ENCODE peak calls at places on chromosomes 4 and X, in seven cellular contexts. One of them, this sample, is unnamed.

GRCh38 chr4:156111706-156112105 is 158.0 kb upstream of the CTSO start:
- DNase-seq in brain microvascular endothelial cell: no peak
- DNase-seq in GM04503: no peak
- DNase-seq in A673: no peak
- DNase-seq in posterior cingulate gyrus: no peak
- DNase-seq in amygdala: no peak
- DNase-seq in activated CD4-positive, alpha-beta T cell treated with anti-CD3 and anti-CD28 coated beads for 1 hour: no peak
- DNase-seq in this sample: no peak

GRCh38 chr4:119750771-119751170 is 122.2 kb upstream of the PDE5A start:
- DNase-seq in GM04503: peak
- DNase-seq in posterior cingulate gyrus: no peak
- DNase-seq in amygdala: no peak
- DNase-seq in A673: no peak
- DNase-seq in activated CD4-positive, alpha-beta T cell treated with anti-CD3 and anti-CD28 coated beads for 1 hour: no peak
- DNase-seq in brain microvascular endothelial cell: no peak
- DNase-seq in this sample: no peak

GRCh38 chrX:115040417-115040816 is 23.0 kb upstream of the IL13RA2 start:
- DNase-seq in activated CD4-positive, alpha-beta T cell treated with anti-CD3 and anti-CD28 coated beads for 1 hour: no peak
- DNase-seq in amygdala: no peak
- DNase-seq in A673: no peak
- DNase-seq in GM04503: no peak
- DNase-seq in brain microvascular endothelial cell: no peak
- DNase-seq in posterior cingulate gyrus: peak
- DNase-seq in this sample: no peak

GRCh38 chr4:104726002-104726401 is 231.3 kb upstream of the CXXC4 start:
- DNase-seq in A673: no peak
- DNase-seq in activated CD4-positive, alpha-beta T cell treated with anti-CD3 and anti-CD28 coated beads for 1 hour: no peak
- DNase-seq in posterior cingulate gyrus: no peak
- DNase-seq in brain microvascular endothelial cell: no peak
- DNase-seq in amygdala: no peak
- DNase-seq in GM04503: no peak
- DNase-seq in this sample: no peak

GRCh38 chr4:60737858-60738257 is 462.3 kb upstream of the ADGRL3 start:
- DNase-seq in brain microvascular endothelial cell: no peak
- DNase-seq in amygdala: no peak
- DNase-seq in A673: no peak
- DNase-seq in GM04503: peak
- DNase-seq in posterior cingulate gyrus: no peak
- DNase-seq in activated CD4-positive, alpha-beta T cell treated with anti-CD3 and anti-CD28 coated beads for 1 hour: no peak
- DNase-seq in this sample: no peak

GRCh38 chr4:10006236-10006603 is 15.1 kb downstream of the SLC2A9 start:
- DNase-seq in GM04503: peak
- DNase-seq in activated CD4-positive, alpha-beta T cell treated with anti-CD3 and anti-CD28 coated beads for 1 hour: no peak
- DNase-seq in brain microvascular endothelial cell: no peak
- DNase-seq in posterior cingulate gyrus: no peak
- DNase-seq in amygdala: no peak
- DNase-seq in A673: peak
- DNase-seq in this sample: peak

GRCh38 chr4:71639380-71639779 is 144.5 kb downstream of the GC start:
- DNase-seq in activated CD4-positive, alpha-beta T cell treated with anti-CD3 and anti-CD28 coated beads for 1 hour: no peak
- DNase-seq in amygdala: no peak
- DNase-seq in brain microvascular endothelial cell: no peak
- DNase-seq in posterior cingulate gyrus: no peak
- DNase-seq in A673: no peak
- DNase-seq in GM04503: no peak
- DNase-seq in this sample: no peak

GRCh38 chr4:26015133-26015651 is 101.2 kb downstream of the SMIM20 start:
- DNase-seq in amygdala: no peak
- DNase-seq in A673: no peak
- DNase-seq in GM04503: peak
- DNase-seq in posterior cingulate gyrus: peak
- DNase-seq in activated CD4-positive, alpha-beta T cell treated with anti-CD3 and anti-CD28 coated beads for 1 hour: no peak
- DNase-seq in brain microvascular endothelial cell: peak
- DNase-seq in this sample: no peak

GRCh38 chr4:48590884-48591283 is 100.8 kb downstream of the ZAR1 start:
- DNase-seq in amygdala: no peak
- DNase-seq in GM04503: no peak
- DNase-seq in A673: no peak
- DNase-seq in posterior cingulate gyrus: no peak
- DNase-seq in brain microvascular endothelial cell: no peak
- DNase-seq in activated CD4-positive, alpha-beta T cell treated with anti-CD3 and anti-CD28 coated beads for 1 hour: no peak
- DNase-seq in this sample: no peak

GRCh38 chr4:78634011-78634664 is 82.6 kb downstream of the ANXA3 start:
- DNase-seq in posterior cingulate gyrus: no peak
- DNase-seq in A673: no peak
- DNase-seq in GM04503: peak
- DNase-seq in brain microvascular endothelial cell: no peak
- DNase-seq in amygdala: peak
- DNase-seq in activated CD4-positive, alpha-beta T cell treated with anti-CD3 and anti-CD28 coated beads for 1 hour: no peak
- DNase-seq in this sample: no peak

GRCh38 chrX:21840199-21840557 is 761 bp downstream of the MBTPS2 start:
- DNase-seq in GM04503: no peak
- DNase-seq in posterior cingulate gyrus: no peak
- DNase-seq in amygdala: no peak
- DNase-seq in brain microvascular endothelial cell: no peak
- DNase-seq in activated CD4-positive, alpha-beta T cell treated with anti-CD3 and anti-CD28 coated beads for 1 hour: no peak
- DNase-seq in A673: peak
- DNase-seq in this sample: no peak

GRCh38 chrX:29555465-29556091 is 659.8 kb upstream of the MAGEB2 start:
- DNase-seq in activated CD4-positive, alpha-beta T cell treated with anti-CD3 and anti-CD28 coated beads for 1 hour: no peak
- DNase-seq in posterior cingulate gyrus: no peak
- DNase-seq in brain microvascular endothelial cell: no peak
- DNase-seq in GM04503: no peak
- DNase-seq in A673: no peak
- DNase-seq in amygdala: no peak
- DNase-seq in this sample: no peak

GRCh38 chr4:26303008-26303407 is 17.8 kb upstream of the RBPJ start:
- DNase-seq in A673: no peak
- DNase-seq in posterior cingulate gyrus: no peak
- DNase-seq in GM04503: no peak
- DNase-seq in brain microvascular endothelial cell: no peak
- DNase-seq in amygdala: no peak
- DNase-seq in activated CD4-positive, alpha-beta T cell treated with anti-CD3 and anti-CD28 coated beads for 1 hour: no peak
- DNase-seq in this sample: no peak

GRCh38 chrX:19152762-19153161 is 30.5 kb upstream of the ADGRG2 start:
- DNase-seq in posterior cingulate gyrus: no peak
- DNase-seq in brain microvascular endothelial cell: no peak
- DNase-seq in amygdala: no peak
- DNase-seq in activated CD4-positive, alpha-beta T cell treated with anti-CD3 and anti-CD28 coated beads for 1 hour: no peak
- DNase-seq in GM04503: no peak
- DNase-seq in A673: no peak
- DNase-seq in this sample: no peak

GRCh38 chrX:37454537-37455285 is 105.5 kb downstream of the PRRG1 start:
- DNase-seq in amygdala: no peak
- DNase-seq in posterior cingulate gyrus: no peak
- DNase-seq in GM04503: no peak
- DNase-seq in brain microvascular endothelial cell: peak
- DNase-seq in activated CD4-positive, alpha-beta T cell treated with anti-CD3 and anti-CD28 coated beads for 1 hour: no peak
- DNase-seq in A673: no peak
- DNase-seq in this sample: peak